ENCODE peak calls at places on chromosomes 13 and 19, in seven cellular contexts. One of them, this sample, is unnamed.
A peak's percentile ranks its signal among the peaks of the same experiment; 100 is the strongest.

GRCh38 chr13:94154362-94154761 is 325.1 kb downstream of the DCT start:
- DNase-seq in PC-9: no peak
- DNase-seq in esophagus muscularis mucosa: no peak
- DNase-seq in A673: peak; percentile 34
- DNase-seq in right lobe of liver: peak; percentile 45
- DNase-seq in PC-3: peak; percentile 30
- DNase-seq in stomach: peak; percentile 40
- DNase-seq in this sample: peak; percentile 89

GRCh38 chr13:31968473-31968872 is 63.1 kb upstream of the FRY start:
- DNase-seq in PC-9: no peak
- DNase-seq in esophagus muscularis mucosa: no peak
- DNase-seq in A673: no peak
- DNase-seq in right lobe of liver: no peak
- DNase-seq in PC-3: no peak
- DNase-seq in stomach: peak; percentile 76
- DNase-seq in this sample: no peak

GRCh38 chr13:73809561-73809960 is 324.6 kb downstream of the KLF12 start:
- DNase-seq in PC-9: no peak
- DNase-seq in esophagus muscularis mucosa: no peak
- DNase-seq in A673: peak; percentile 33
- DNase-seq in right lobe of liver: no peak
- DNase-seq in PC-3: peak; percentile 63
- DNase-seq in stomach: no peak
- DNase-seq in this sample: peak; percentile 30

GRCh38 chr19:48510421-48511268 is 990 bp downstream of the LMTK3 start:
- DNase-seq in PC-9: peak; percentile 52
- DNase-seq in esophagus muscularis mucosa: no peak
- DNase-seq in A673: peak; percentile 75
- DNase-seq in right lobe of liver: peak; percentile 57
- DNase-seq in PC-3: peak; percentile 57
- DNase-seq in stomach: peak; percentile 67
- DNase-seq in this sample: peak; percentile 82

GRCh38 chr13:31192306-31192705 is 7.5 kb upstream of the B3GLCT start:
- DNase-seq in PC-9: no peak
- DNase-seq in esophagus muscularis mucosa: no peak
- DNase-seq in A673: no peak
- DNase-seq in right lobe of liver: no peak
- DNase-seq in PC-3: no peak
- DNase-seq in stomach: no peak
- DNase-seq in this sample: no peak

GRCh38 chr13:49652691-49653305 is 24.5 kb downstream of the ARL11 start:
- DNase-seq in PC-9: peak; percentile 57
- DNase-seq in esophagus muscularis mucosa: no peak
- DNase-seq in A673: peak; percentile 58
- DNase-seq in right lobe of liver: no peak
- DNase-seq in PC-3: peak; percentile 63
- DNase-seq in stomach: peak; percentile 30
- DNase-seq in this sample: peak; percentile 27

GRCh38 chr13:111343186-111343805 is 22.9 kb downstream of the TEX29 start:
- DNase-seq in PC-9: no peak
- DNase-seq in esophagus muscularis mucosa: peak; percentile 75
- DNase-seq in A673: no peak
- DNase-seq in right lobe of liver: no peak
- DNase-seq in PC-3: no peak
- DNase-seq in stomach: no peak
- DNase-seq in this sample: no peak

GRCh38 chr13:45678282-45678681 is 23.8 kb upstream of the CBY2 start:
- DNase-seq in PC-9: no peak
- DNase-seq in esophagus muscularis mucosa: no peak
- DNase-seq in A673: peak; percentile 73
- DNase-seq in right lobe of liver: no peak
- DNase-seq in PC-3: peak; percentile 21
- DNase-seq in stomach: no peak
- DNase-seq in this sample: no peak

GRCh38 chr19:6125571-6125989 is 9.9 kb upstream of the ACSBG2 start:
- DNase-seq in PC-9: peak; percentile 61
- DNase-seq in esophagus muscularis mucosa: no peak
- DNase-seq in A673: peak; percentile 86
- DNase-seq in right lobe of liver: peak; percentile 39
- DNase-seq in PC-3: peak; percentile 95
- DNase-seq in stomach: peak; percentile 69
- DNase-seq in this sample: peak; percentile 89

GRCh38 chr19:4609878-4610511 is 29.3 kb upstream of the TNFAIP8L1 start:
- DNase-seq in PC-9: no peak
- DNase-seq in esophagus muscularis mucosa: no peak
- DNase-seq in A673: no peak
- DNase-seq in right lobe of liver: peak; percentile 31
- DNase-seq in PC-3: no peak
- DNase-seq in stomach: no peak
- DNase-seq in this sample: no peak

GRCh38 chr19:2702170-2703076 is at the start of gene GNG7:
- DNase-seq in PC-9: no peak
- DNase-seq in esophagus muscularis mucosa: peak; percentile 97
- DNase-seq in A673: peak; percentile 95
- DNase-seq in right lobe of liver: peak; percentile 96
- DNase-seq in PC-3: peak; percentile 81
- DNase-seq in stomach: peak; percentile 97
- DNase-seq in this sample: peak; percentile 91

GRCh38 chr13:45325806-45326205 is 15.2 kb downstream of the TPT1 start:
- DNase-seq in PC-9: peak; percentile 45
- DNase-seq in esophagus muscularis mucosa: no peak
- DNase-seq in A673: no peak
- DNase-seq in right lobe of liver: no peak
- DNase-seq in PC-3: peak; percentile 67
- DNase-seq in stomach: no peak
- DNase-seq in this sample: peak; percentile 83

GRCh38 chr19:58579473-58580142 is 6.5 kb upstream of the MZF1 start:
- DNase-seq in PC-9: no peak
- DNase-seq in esophagus muscularis mucosa: no peak
- DNase-seq in A673: peak; percentile 49
- DNase-seq in right lobe of liver: no peak
- DNase-seq in PC-3: no peak
- DNase-seq in stomach: no peak
- DNase-seq in this sample: no peak

GRCh38 chr19:2274937-2275535 is 6.9 kb downstream of the PEAK3 start:
- DNase-seq in PC-9: no peak
- DNase-seq in esophagus muscularis mucosa: no peak
- DNase-seq in A673: peak; percentile 89
- DNase-seq in right lobe of liver: peak; percentile 57
- DNase-seq in PC-3: peak; percentile 66
- DNase-seq in stomach: peak; percentile 69
- DNase-seq in this sample: peak; percentile 78

GRCh38 chr13:109707044-109707794 is 79.2 kb downstream of the IRS2 start:
- DNase-seq in PC-9: no peak
- DNase-seq in esophagus muscularis mucosa: no peak
- DNase-seq in A673: peak; percentile 54
- DNase-seq in right lobe of liver: no peak
- DNase-seq in PC-3: no peak
- DNase-seq in stomach: no peak
- DNase-seq in this sample: peak; percentile 4

GRCh38 chr19:571127-571974 is 1.0 kb upstream of the BSG start:
- DNase-seq in PC-9: peak; percentile 71
- DNase-seq in esophagus muscularis mucosa: no peak
- DNase-seq in A673: peak; percentile 86
- DNase-seq in right lobe of liver: peak; percentile 45
- DNase-seq in PC-3: peak; percentile 68
- DNase-seq in stomach: peak; percentile 43
- DNase-seq in this sample: peak; percentile 73

GRCh38 chr19:2523630-2524311 is 47.8 kb downstream of the GADD45B start:
- DNase-seq in PC-9: no peak
- DNase-seq in esophagus muscularis mucosa: no peak
- DNase-seq in A673: peak; percentile 54
- DNase-seq in right lobe of liver: no peak
- DNase-seq in PC-3: no peak
- DNase-seq in stomach: no peak
- DNase-seq in this sample: peak; percentile 81

GRCh38 chr19:7894612-7895309 is 6.5 kb downstream of the LRRC8E start:
- DNase-seq in PC-9: peak; percentile 92
- DNase-seq in esophagus muscularis mucosa: no peak
- DNase-seq in A673: no peak
- DNase-seq in right lobe of liver: no peak
- DNase-seq in PC-3: peak; percentile 68
- DNase-seq in stomach: peak; percentile 73
- DNase-seq in this sample: no peak

GRCh38 chr13:46359731-46360130 is 27.3 kb downstream of the RUBCNL start:
- DNase-seq in PC-9: no peak
- DNase-seq in esophagus muscularis mucosa: no peak
- DNase-seq in A673: no peak
- DNase-seq in right lobe of liver: no peak
- DNase-seq in PC-3: peak; percentile 37
- DNase-seq in stomach: no peak
- DNase-seq in this sample: peak; percentile 70

GRCh38 chr13:27619093-27619705 is 1.1 kb downstream of the LNX2 start:
- DNase-seq in PC-9: no peak
- DNase-seq in esophagus muscularis mucosa: no peak
- DNase-seq in A673: no peak
- DNase-seq in right lobe of liver: no peak
- DNase-seq in PC-3: peak; percentile 21
- DNase-seq in stomach: no peak
- DNase-seq in this sample: peak; percentile 62

GRCh38 chr19:2047449-2048103 is 3.5 kb downstream of the MKNK2 start:
- DNase-seq in PC-9: no peak
- DNase-seq in esophagus muscularis mucosa: no peak
- DNase-seq in A673: no peak
- DNase-seq in right lobe of liver: peak; percentile 88
- DNase-seq in PC-3: peak; percentile 15
- DNase-seq in stomach: peak; percentile 82
- DNase-seq in this sample: peak; percentile 30

GRCh38 chr19:16248380-16249023 is 50.8 kb downstream of the AP1M1 start:
- DNase-seq in PC-9: peak; percentile 32
- DNase-seq in esophagus muscularis mucosa: no peak
- DNase-seq in A673: no peak
- DNase-seq in right lobe of liver: no peak
- DNase-seq in PC-3: no peak
- DNase-seq in stomach: no peak
- DNase-seq in this sample: no peak

GRCh38 chr19:43936219-43936618 is 1.1 kb upstream of the ZNF45 start:
- DNase-seq in PC-9: no peak
- DNase-seq in esophagus muscularis mucosa: no peak
- DNase-seq in A673: no peak
- DNase-seq in right lobe of liver: no peak
- DNase-seq in PC-3: no peak
- DNase-seq in stomach: no peak
- DNase-seq in this sample: no peak

GRCh38 chr13:28755546-28755870 is 36.7 kb upstream of the SLC46A3 start:
- DNase-seq in PC-9: no peak
- DNase-seq in esophagus muscularis mucosa: peak; percentile 34
- DNase-seq in A673: no peak
- DNase-seq in right lobe of liver: no peak
- DNase-seq in PC-3: no peak
- DNase-seq in stomach: no peak
- DNase-seq in this sample: no peak
- H3K9me3 ChIP-seq in PC-9: peaks cover 13% of the 10 kb centered on the region
- H3K9me3 ChIP-seq in esophagus muscularis mucosa: no peaks in the 10 kb centered on the region
- H3K9me3 ChIP-seq in A673: peaks cover 20% of the 10 kb centered on the region
- H3K9me3 ChIP-seq in right lobe of liver: no peaks in the 10 kb centered on the region
- H3K9me3 ChIP-seq in PC-3: peaks cover 3% of the 10 kb centered on the region
- H3K9me3 ChIP-seq in stomach: peaks cover 11% of the 10 kb centered on the region
- H3K9me3 ChIP-seq in this sample: peaks cover 17% of the 10 kb centered on the region

GRCh38 chr19:56951672-56952071 is 111.1 kb upstream of the PEG3 start:
- DNase-seq in PC-9: no peak
- DNase-seq in esophagus muscularis mucosa: no peak
- DNase-seq in A673: no peak
- DNase-seq in right lobe of liver: no peak
- DNase-seq in PC-3: no peak
- DNase-seq in stomach: no peak
- DNase-seq in this sample: no peak

GRCh38 chr19:56949651-56950050 is 109.1 kb upstream of the PEG3 start:
- DNase-seq in PC-9: no peak
- DNase-seq in esophagus muscularis mucosa: no peak
- DNase-seq in A673: no peak
- DNase-seq in right lobe of liver: no peak
- DNase-seq in PC-3: no peak
- DNase-seq in stomach: no peak
- DNase-seq in this sample: no peak

GRCh38 chr19:56956503-56957226 is 116.1 kb upstream of the PEG3 start:
- DNase-seq in PC-9: no peak
- DNase-seq in esophagus muscularis mucosa: no peak
- DNase-seq in A673: no peak
- DNase-seq in right lobe of liver: no peak
- DNase-seq in PC-3: no peak
- DNase-seq in stomach: no peak
- DNase-seq in this sample: no peak

GRCh38 chr19:56955637-56956216 is 115.2 kb upstream of the PEG3 start:
- DNase-seq in PC-9: no peak
- DNase-seq in esophagus muscularis mucosa: no peak
- DNase-seq in A673: no peak
- DNase-seq in right lobe of liver: no peak
- DNase-seq in PC-3: no peak
- DNase-seq in stomach: no peak
- DNase-seq in this sample: no peak

DNA sequence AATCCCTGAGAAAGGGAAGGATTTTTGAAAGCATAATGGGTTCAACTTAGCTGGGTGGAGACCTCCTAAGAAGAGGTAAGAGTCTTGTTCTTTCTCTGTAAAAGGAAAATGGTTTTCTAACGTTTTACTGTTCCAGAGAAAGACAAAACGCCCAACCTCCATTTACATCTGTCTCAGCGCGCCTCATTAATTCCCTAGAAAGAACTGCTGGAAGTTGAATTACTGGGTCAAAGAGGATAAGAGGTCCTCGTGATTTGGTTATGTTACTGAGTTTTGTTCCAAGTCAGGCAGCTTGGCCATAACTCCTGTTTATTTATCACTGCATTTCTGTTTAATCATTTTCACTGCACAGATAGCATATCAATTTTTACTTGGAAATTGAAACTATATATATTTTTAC is 112.9 kb upstream of the PEG3 start:
- DNase-seq in PC-9: no peak
- DNase-seq in esophagus muscularis mucosa: no peak
- DNase-seq in A673: no peak
- DNase-seq in right lobe of liver: no peak
- DNase-seq in PC-3: no peak
- DNase-seq in stomach: no peak
- DNase-seq in this sample: no peak
- H3K9me3 ChIP-seq in PC-9: no peaks in the 10 kb centered on the region
- H3K9me3 ChIP-seq in esophagus muscularis mucosa: no peaks in the 10 kb centered on the region
- H3K9me3 ChIP-seq in A673: no peaks in the 10 kb centered on the region
- H3K9me3 ChIP-seq in right lobe of liver: no peaks in the 10 kb centered on the region
- H3K9me3 ChIP-seq in PC-3: peaks cover 28% of the 10 kb centered on the region
- H3K9me3 ChIP-seq in stomach: peaks cover 7% of the 10 kb centered on the region
- H3K9me3 ChIP-seq in this sample: no peaks in the 10 kb centered on the region

GRCh38 chr13:79352107-79352506 is 53.9 kb downstream of the RBM26 start:
- DNase-seq in PC-9: no peak
- DNase-seq in esophagus muscularis mucosa: no peak
- DNase-seq in A673: no peak
- DNase-seq in right lobe of liver: no peak
- DNase-seq in PC-3: no peak
- DNase-seq in stomach: no peak
- DNase-seq in this sample: peak; percentile 14
- H3K9me3 ChIP-seq in PC-9: no peaks in the 10 kb centered on the region
- H3K9me3 ChIP-seq in esophagus muscularis mucosa: no peaks in the 10 kb centered on the region
- H3K9me3 ChIP-seq in A673: no peaks in the 10 kb centered on the region
- H3K9me3 ChIP-seq in right lobe of liver: no peaks in the 10 kb centered on the region
- H3K9me3 ChIP-seq in PC-3: no peaks in the 10 kb centered on the region
- H3K9me3 ChIP-seq in stomach: no peaks in the 10 kb centered on the region
- H3K9me3 ChIP-seq in this sample: no peaks in the 10 kb centered on the region

GRCh38 chr19:12047868-12048267 is 4.9 kb downstream of the ZNF878 start:
- DNase-seq in PC-9: no peak
- DNase-seq in esophagus muscularis mucosa: no peak
- DNase-seq in A673: no peak
- DNase-seq in right lobe of liver: no peak
- DNase-seq in PC-3: peak; percentile 45
- DNase-seq in stomach: no peak
- DNase-seq in this sample: peak; percentile 18

GRCh38 chr19:12043752-12044422 is 8.4 kb upstream of the ZNF433 start:
- DNase-seq in PC-9: no peak
- DNase-seq in esophagus muscularis mucosa: no peak
- DNase-seq in A673: no peak
- DNase-seq in right lobe of liver: no peak
- DNase-seq in PC-3: no peak
- DNase-seq in stomach: no peak
- DNase-seq in this sample: no peak

GRCh38 chr19:12042893-12043292 is 7.4 kb upstream of the ZNF433 start:
- DNase-seq in PC-9: no peak
- DNase-seq in esophagus muscularis mucosa: no peak
- DNase-seq in A673: no peak
- DNase-seq in right lobe of liver: no peak
- DNase-seq in PC-3: no peak
- DNase-seq in stomach: no peak
- DNase-seq in this sample: no peak
- H3K9me3 ChIP-seq in PC-9: peaks cover 27% of the 10 kb centered on the region
- H3K9me3 ChIP-seq in esophagus muscularis mucosa: no peaks in the 10 kb centered on the region
- H3K9me3 ChIP-seq in A673: peaks cover 43% of the 10 kb centered on the region
- H3K9me3 ChIP-seq in right lobe of liver: peaks cover 3% of the 10 kb centered on the region
- H3K9me3 ChIP-seq in PC-3: peaks cover 59% of the 10 kb centered on the region
- H3K9me3 ChIP-seq in stomach: peaks cover 16% of the 10 kb centered on the region
- H3K9me3 ChIP-seq in this sample: peaks cover 47% of the 10 kb centered on the region

This sample was measured in adipocyte.